ENCODE peak calls at places on chromosomes 11 and 22, in nine cellular contexts. B is tibial nerve, R is esophagus squamous epithelium, J is HCT116, H is A549, C is IMR-90, W is Peyer's patch, Q is gastrocnemius medialis, T is right lobe of liver. K is an unnamed sample.

GRCh38 chr11:16448123-16448717 is 91.9 kb upstream of the SOX6 start:
- DNase-seq in B (no peak), Q (no peak), W (no peak), T (no peak), J (no peak), R (no peak), H (no peak), C (peak; percentile 17), K (no peak)

GRCh38 chr11:90250970-90251369 is 28.1 kb upstream of the CHORDC1 start:
- DNase-seq in B (no peak), C (no peak), H (no peak), J (no peak), T (no peak), W (no peak), R (no peak), Q (no peak), K (no peak)

GRCh38 chr22:38258895-38259294 is 13.9 kb downstream of the TMEM184B start:
- DNase-seq in H (no peak), Q (no peak), B (no peak), W (no peak), R (no peak), J (no peak), T (peak; percentile 70), C (peak; percentile 91), K (no peak)

GRCh38 chr11:120554771-120555432 is 43.4 kb downstream of the GRIK4 start:
- DNase-seq in H (no peak), Q (no peak), J (no peak), B (no peak), C (peak; percentile 73), W (no peak), R (no peak), T (no peak), K (no peak)

GRCh38 chr11:116145187-116145865 is 627.5 kb downstream of the BUD13 start:
- DNase-seq in H (no peak), R (no peak), W (no peak), C (no peak), J (no peak), Q (no peak), B (no peak), T (no peak), K (no peak)

GRCh38 chr11:2265396-2265795 is 5.0 kb downstream of the ASCL2 start:
- DNase-seq in C (no peak), B (no peak), R (no peak), W (peak; percentile 44), J (no peak), Q (no peak), H (no peak), T (no peak), K (peak; percentile 15)

GRCh38 chr11:34576331-34576730 is 44.6 kb upstream of the EHF start:
- DNase-seq in T (no peak), C (peak; percentile 11), W (no peak), B (no peak), R (no peak), H (no peak), J (no peak), Q (no peak), K (no peak)

GRCh38 chr11:4891996-4892640 is 10.4 kb downstream of the OR51T1 start:
- DNase-seq in B (no peak), H (no peak), Q (no peak), T (no peak), W (no peak), J (no peak), C (peak; percentile 93), R (no peak), K (no peak)

GRCh38 chr22:44456661-44457412 is 41.2 kb downstream of the RTL6 start:
- DNase-seq in J (no peak), W (peak; percentile 15), T (no peak), Q (no peak), H (no peak), B (no peak), C (no peak), R (no peak), K (no peak)

GRCh38 chr11:110174645-110175310 is 81.6 kb downstream of the ZC3H12C start:
- DNase-seq in C (peak; percentile 73), R (no peak), W (no peak), H (no peak), J (no peak), T (no peak), Q (no peak), B (no peak), K (no peak)

GRCh38 chr11:78110830-78111229 is 28.6 kb downstream of the ALG8 start:
- DNase-seq in R (no peak), J (no peak), T (no peak), B (no peak), H (no peak), Q (no peak), W (no peak), C (peak; percentile 85), K (no peak)

GRCh38 chr11:78823588-78823987 is 248.9 kb upstream of the NARS2 start:
- DNase-seq in R (no peak), T (no peak), W (no peak), B (no peak), C (no peak), J (no peak), H (no peak), Q (no peak), K (no peak)

GRCh38 chr11:87778341-87778740 is 396.9 kb downstream of the RAB38 start:
- DNase-seq in T (no peak), W (no peak), J (peak; percentile 12), B (no peak), H (no peak), C (no peak), R (no peak), Q (no peak), K (no peak)

GRCh38 chr11:116641561-116642045 is 131.2 kb downstream of the BUD13 start:
- DNase-seq in H (peak; percentile 33), Q (no peak), J (peak; percentile 32), C (no peak), B (no peak), R (no peak), W (peak; percentile 77), T (peak; percentile 60), K (no peak)

GRCh38 chr11:69874178-69874983 is 55.2 kb upstream of the FGF3 start:
- DNase-seq in T (peak; percentile 31), Q (no peak), C (no peak), B (no peak), J (no peak), W (peak; percentile 36), R (no peak), H (no peak), K (no peak)

GRCh38 chr11:81647374-81647773 is 1086.3 kb downstream of the FAM181B start:
- DNase-seq in Q (no peak), R (no peak), J (no peak), T (no peak), B (no peak), H (no peak), W (no peak), C (no peak), K (no peak)

GRCh38 chr11:81644239-81644840 is 1089.3 kb downstream of the FAM181B start:
- DNase-seq in J (peak; percentile 4), H (peak; percentile 56), Q (no peak), T (no peak), B (no peak), R (no peak), W (no peak), C (peak; percentile 23), K (no peak)
- H3K4me1 ChIP-seq in J (no peaks in the 10 kb centered on the region), H (no peaks in the 10 kb centered on the region), Q (no peaks in the 10 kb centered on the region), T (no peaks in the 10 kb centered on the region), B (no peaks in the 10 kb centered on the region), R (no peaks in the 10 kb centered on the region), W (no peaks in the 10 kb centered on the region), C (no peaks in the 10 kb centered on the region), K (no peaks in the 10 kb centered on the region)

GRCh38 chr22:23029521-23030228 is 40.6 kb upstream of the GNAZ start:
- DNase-seq in J (no peak), Q (no peak), W (no peak), R (no peak), C (no peak), B (no peak), T (no peak), H (no peak), K (no peak)
- TF ChIP-seq CTCF in J (no peak), Q (no peak), W (no peak), R (no peak), C (no peak), B (no peak), T (no peak), H (no peak), K (no peak)

GRCh38 chr11:11086979-11087378 is 229.1 kb upstream of the ZBED5 start:
- DNase-seq in B (no peak), T (no peak), W (no peak), Q (no peak), H (no peak), R (no peak), C (no peak), J (no peak), K (no peak)
- TF ChIP-seq POLR2A in B (no peak), T (no peak), W (no peak), Q (no peak), H (no peak), R (no peak), C (no peak), J (no peak), K (no peak)

GRCh38 chr11:91691872-91692271 is 532.7 kb upstream of the FAT3 start:
- DNase-seq in W (no peak), R (no peak), T (no peak), B (no peak), J (no peak), Q (no peak), C (no peak), H (no peak), K (no peak)
- H3K4me1 ChIP-seq in W (no peaks in the 10 kb centered on the region), R (no peaks in the 10 kb centered on the region), T (no peaks in the 10 kb centered on the region), B (no peaks in the 10 kb centered on the region), J (no peaks in the 10 kb centered on the region), Q (no peaks in the 10 kb centered on the region), C (no peaks in the 10 kb centered on the region), H (no peaks in the 10 kb centered on the region), K (no peaks in the 10 kb centered on the region)